ENCODE peak calls at places on chromosomes 13 and 19, in four cellular contexts. M, F, R and Y are unnamed samples.

GRCh38 chr19:33813391-33814101 is 16.9 kb downstream of the KCTD15 start:
- DNase-seq in M (no peak), F (no peak), R (no peak), Y (no peak)

GRCh38 chr19:16577531-16578052 is 5.4 kb upstream of the SLC35E1 start:
- DNase-seq in M (no peak), F (no peak), R (no peak), Y (no peak)

GRCh38 chr19:56839665-56840451 is 668 bp downstream of the PEG3 start:
- DNase-seq in M (peak), F (peak), R (peak), Y (no peak)

GRCh38 chr13:43408274-43408673 is 378.5 kb downstream of the ENOX1 start:
- DNase-seq in M (no peak), F (no peak), R (no peak), Y (no peak)

GRCh38 chr19:15154002-15154612 is 46.7 kb downstream of the NOTCH3 start:
- DNase-seq in M (no peak), F (peak), R (peak), Y (peak)

GRCh38 chr13:42986176-42986574 is 5.9 kb downstream of the EPSTI1 start:
- DNase-seq in M (no peak), F (no peak), R (no peak), Y (no peak)

GRCh38 chr19:55486043-55486970 is 1.3 kb downstream of the NAT14 start:
- DNase-seq in M (no peak), F (no peak), R (no peak), Y (no peak)

GRCh38 chr13:49052801-49053200 is 77.1 kb downstream of the FNDC3A start:
- DNase-seq in M (no peak), F (no peak), R (no peak), Y (no peak)

GRCh38 chr13:94232956-94233355 is 246.5 kb downstream of the DCT start:
- DNase-seq in M (no peak), F (no peak), R (no peak), Y (no peak)

GRCh38 chr13:94232161-94232560 is 247.3 kb downstream of the DCT start:
- DNase-seq in M (no peak), F (no peak), R (no peak), Y (no peak)

GRCh38 chr13:94233831-94234230 is 245.7 kb downstream of the DCT start:
- DNase-seq in M (no peak), F (no peak), R (no peak), Y (no peak)

GRCh38 chr13:94234766-94235165 is 244.7 kb downstream of the DCT start:
- DNase-seq in M (no peak), F (no peak), R (no peak), Y (no peak)

GRCh38 chr13:94233401-94233800 is 246.1 kb downstream of the DCT start:
- DNase-seq in M (no peak), F (no peak), R (no peak), Y (no peak)
- H3K27ac ChIP-seq in M (no peak), F (no peak), R (no peak), Y (no peak)

DNA sequence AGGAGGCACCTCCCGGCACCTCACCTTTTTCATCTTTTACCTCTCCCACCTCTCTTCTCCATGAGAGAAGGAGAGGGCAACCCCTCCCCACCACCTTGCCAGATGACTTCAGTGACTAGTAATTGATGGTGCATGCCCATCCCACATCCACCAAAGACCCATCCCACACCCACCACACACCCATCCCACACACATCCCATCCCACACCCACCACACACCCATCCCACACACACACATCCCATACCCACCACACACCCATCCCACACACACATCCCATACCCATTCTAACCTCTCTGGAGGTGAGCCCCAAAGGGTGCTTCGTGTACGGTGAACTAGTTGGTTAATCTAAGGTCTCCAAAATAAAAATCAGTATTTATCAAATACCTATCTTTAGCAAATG is 44.7 kb downstream of the STK24 start:
- DNase-seq in M (no peak), F (no peak), R (no peak), Y (no peak)
- H3K4me3 ChIP-seq in M (no peak), F (no peak), R (no peak), Y (no peak)

DNA sequence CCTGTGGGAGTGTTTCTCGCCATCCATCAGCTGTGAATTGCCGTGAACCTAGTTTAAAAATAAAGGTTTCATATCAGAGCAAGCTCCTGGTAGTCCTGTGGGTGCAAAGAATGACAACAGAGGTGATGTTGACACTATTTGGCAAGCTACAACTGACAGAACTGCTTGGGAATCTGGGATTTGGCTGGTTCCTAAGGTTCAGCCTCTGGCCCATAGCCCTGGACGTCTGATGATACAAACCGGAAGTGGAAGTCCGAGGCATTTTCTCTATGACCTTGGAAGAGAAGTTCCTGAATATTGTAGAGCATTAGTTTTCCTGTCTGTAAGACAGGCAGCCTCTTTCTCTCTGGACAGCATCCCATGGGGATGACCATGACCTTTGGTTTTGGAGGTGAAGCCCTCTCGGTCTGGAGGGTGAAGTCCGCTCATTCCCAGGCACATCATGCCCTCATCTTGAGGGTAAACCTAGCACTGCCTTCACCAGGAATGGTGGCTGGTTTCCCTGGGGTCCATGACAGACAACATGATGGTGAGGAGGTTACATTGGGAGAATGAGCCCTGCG is 29.1 kb downstream of the GATAD2A start:
- DNase-seq in M (no peak), F (no peak), R (no peak), Y (no peak)
- H3K27ac ChIP-seq in M (no peak), F (no peak), R (no peak), Y (no peak)

DNA sequence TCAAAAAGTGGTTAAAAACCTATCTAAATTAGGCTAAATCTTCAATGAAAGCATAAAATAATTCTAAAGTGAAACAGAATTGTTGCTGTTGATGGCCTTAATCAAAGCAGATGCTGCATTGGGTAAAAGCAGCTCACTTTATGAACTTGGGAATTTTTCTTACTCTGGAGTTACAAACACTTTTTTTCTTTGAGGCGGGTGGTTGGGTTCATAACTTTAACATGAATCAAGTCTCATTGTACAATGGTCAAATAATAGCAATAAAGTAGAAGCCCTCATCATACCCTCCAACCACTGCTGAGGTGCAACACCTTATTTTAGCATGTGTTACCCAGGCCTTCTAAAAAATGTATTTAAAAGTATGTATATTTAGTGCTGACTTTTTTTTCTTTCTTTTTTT is 29.1 kb downstream of the NUP58 start:
- DNase-seq in M (no peak), F (no peak), R (no peak), Y (no peak)
- H3K4me3 ChIP-seq in M (no peak), F (no peak), R (no peak), Y (no peak)

GRCh38 chr13:23347601-23348000 is 85.9 kb downstream of the SACS start:
- DNase-seq in M (no peak), F (no peak), R (no peak), Y (no peak)
- H3K27ac ChIP-seq in M (no peak), F (no peak), R (no peak), Y (no peak)

DNA sequence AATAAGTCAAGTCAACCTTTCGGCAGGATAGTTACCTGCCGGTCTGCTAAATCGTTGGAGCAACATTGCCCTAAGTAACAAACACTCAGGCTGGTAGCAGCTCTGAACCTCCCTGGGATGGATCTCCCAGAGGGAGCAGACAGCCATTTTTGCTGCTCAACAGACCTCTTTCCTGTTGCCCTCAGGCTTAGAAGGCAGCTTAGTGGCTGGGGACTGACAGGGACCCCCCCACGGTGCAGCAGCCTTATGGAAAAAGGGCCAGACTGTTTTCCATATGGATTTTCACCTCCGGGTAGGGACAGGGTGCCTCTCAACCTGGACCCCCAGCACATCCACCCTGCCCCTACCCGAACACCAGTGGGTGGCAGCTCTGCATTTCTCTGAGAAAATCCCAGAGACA is 49.7 kb downstream of the UBL3 start:
- DNase-seq in M (no peak), F (peak), R (no peak), Y (no peak)
- H3K4me3 ChIP-seq in M (no peak), F (no peak), R (no peak), Y (no peak)

DNA sequence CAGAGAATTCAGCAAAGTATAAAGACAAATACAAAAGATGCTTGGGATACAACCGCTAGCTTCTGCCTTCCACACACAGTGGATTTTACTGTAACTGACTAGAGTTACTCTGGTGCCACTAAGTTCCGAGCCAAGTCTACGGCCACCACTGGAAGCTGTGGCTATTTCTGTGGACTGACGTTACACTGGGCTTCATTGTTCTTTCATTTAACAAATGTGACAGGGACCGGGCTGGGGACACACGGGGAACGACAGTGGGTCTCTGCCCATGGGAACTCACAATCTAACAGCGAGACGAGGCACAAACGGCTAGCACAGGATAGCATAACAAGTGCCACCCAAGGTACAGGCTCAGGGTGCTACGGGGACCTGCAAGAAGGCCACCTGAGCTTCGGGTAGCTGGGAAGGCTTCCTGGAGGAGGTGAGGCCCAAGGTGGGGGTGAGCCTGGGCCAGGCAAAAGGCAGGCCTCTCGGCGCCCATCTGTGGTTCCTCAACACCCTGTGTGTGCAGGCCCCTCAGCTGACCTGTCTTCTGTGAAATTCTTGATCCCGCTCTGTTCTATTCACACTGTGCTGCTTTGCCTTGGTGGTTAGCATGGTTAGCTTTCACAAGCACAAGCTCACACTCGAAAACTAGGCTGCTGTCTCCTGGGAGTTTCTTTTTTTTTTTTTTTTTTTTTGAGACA is 10.3 kb upstream of the IL4I1 start:
- DNase-seq in M (no peak), F (no peak), R (no peak), Y (no peak)
- H3K27ac ChIP-seq in M (no peak), F (no peak), R (no peak), Y (no peak)

GRCh38 chr19:940591-941291 is 14.9 kb downstream of the ARID3A start:
- DNase-seq in M (peak), F (no peak), R (peak), Y (peak)
- H3K4me3 ChIP-seq in M (peak), F (no peak), R (no peak), Y (no peak)

DNA sequence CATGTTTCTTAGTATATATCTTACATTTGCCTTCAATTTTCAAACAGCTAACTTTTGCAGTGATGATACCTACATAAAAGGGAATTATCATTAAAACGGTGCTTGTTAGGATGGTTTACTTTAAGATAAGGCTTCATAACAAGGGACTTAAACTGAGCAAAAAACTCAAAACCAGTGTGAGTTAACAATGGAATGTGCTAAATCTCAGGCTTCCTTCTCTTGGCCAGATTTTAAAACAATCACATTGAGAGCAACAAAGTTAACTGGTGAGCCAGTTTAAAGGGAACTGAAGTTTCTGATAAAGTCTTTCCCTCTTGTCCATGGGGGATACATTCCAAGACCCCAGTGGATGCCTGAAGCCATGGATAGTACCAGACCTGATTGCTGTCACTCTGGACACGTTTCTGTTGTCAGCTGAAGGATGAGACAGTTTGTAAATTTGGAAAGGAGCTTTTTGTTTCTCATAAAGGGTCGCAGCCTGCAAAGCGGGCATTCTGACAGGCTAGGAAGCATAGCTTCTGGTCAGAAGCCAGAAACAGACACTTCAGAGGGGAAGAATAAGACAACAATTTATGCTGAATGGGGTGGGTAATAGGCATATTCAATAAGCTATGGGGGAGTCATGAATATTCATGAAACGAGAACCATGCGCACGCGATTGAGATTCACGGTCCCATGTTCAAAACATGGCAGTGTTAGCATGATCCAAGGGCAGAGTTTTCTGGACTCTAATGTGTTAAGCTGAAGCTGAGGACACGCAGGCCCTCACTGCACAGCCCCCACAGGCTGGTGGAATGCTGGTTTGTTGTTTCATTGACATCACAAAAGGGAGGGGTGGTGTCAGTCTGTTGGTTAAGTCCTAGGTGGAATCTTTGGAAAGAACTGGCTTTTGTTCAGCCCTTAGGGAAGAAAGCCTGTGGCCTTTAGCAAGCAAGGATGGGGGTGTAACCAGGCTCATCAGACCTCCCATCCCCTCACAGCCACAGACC is 150.6 kb upstream of the RNF113B start:
- DNase-seq in M (no peak), F (peak), R (no peak), Y (no peak)
- H3K27ac ChIP-seq in M (peak), F (peak), R (peak), Y (no peak)